ENCODE peak calls at places on chromosome 5, in six cellular contexts. W is HepG2, T is IMR-90, G is MM.1S, R is SK-N-SH, F is A549. L is an unnamed sample.

GRCh38 chr5:65034782-65035181 is 266.1 kb downstream of the CWC27 start:
- DNase-seq in W (no peak), T (no peak), G (no peak), R (no peak), F (no peak), L (no peak)

GRCh38 chr5:164504141-164504772 is 998.8 kb downstream of the MAT2B start:
- DNase-seq in W (peak; percentile 34), T (peak; percentile 69), G (peak; percentile 56), R (peak; percentile 21), F (peak; percentile 57), L (no peak)

GRCh38 chr5:126998201-126998631 is 32.1 kb downstream of the MARCHF3 start:
- DNase-seq in W (no peak), T (peak; percentile 63), G (peak; percentile 83), R (no peak), F (no peak), L (no peak)

GRCh38 chr5:175392236-175392635 is 51.7 kb downstream of the DRD1 start:
- DNase-seq in W (no peak), T (no peak), G (no peak), R (no peak), F (no peak), L (no peak)

GRCh38 chr5:152632380-152632779 is 227.3 kb upstream of the NMUR2 start:
- DNase-seq in W (no peak), T (no peak), G (no peak), R (no peak), F (no peak), L (no peak)

GRCh38 chr5:178602752-178603151 is 12.6 kb upstream of the COL23A1 start:
- DNase-seq in W (no peak), T (peak; percentile 72), G (no peak), R (no peak), F (no peak), L (no peak)

GRCh38 chr5:132074772-132075718 is 1.5 kb downstream of the CSF2 start:
- DNase-seq in W (no peak), T (no peak), G (peak; percentile 24), R (no peak), F (peak; percentile 14), L (no peak)

GRCh38 chr5:65695162-65695755 is 26.6 kb downstream of the SGTB start:
- DNase-seq in W (no peak), T (no peak), G (no peak), R (peak; percentile 62), F (no peak), L (no peak)

GRCh38 chr5:115306011-115306530 is 9.6 kb upstream of the CCDC112 start:
- DNase-seq in W (no peak), T (no peak), G (no peak), R (no peak), F (no peak), L (no peak)

GRCh38 chr5:30659417-30659816 is 534.1 kb upstream of the CDH6 start:
- DNase-seq in W (no peak), T (no peak), G (no peak), R (no peak), F (no peak), L (no peak)

GRCh38 chr5:178381921-178382688 is 149.5 kb upstream of the PHYKPL start:
- DNase-seq in W (no peak), T (no peak), G (no peak), R (no peak), F (no peak), L (no peak)

GRCh38 chr5:171975262-171975876 is 31.1 kb downstream of the FBXW11 start:
- DNase-seq in W (no peak), T (peak; percentile 49), G (no peak), R (no peak), F (no peak), L (no peak)

GRCh38 chr5:144203750-144204596 is 33.3 kb downstream of the KCTD16 start:
- DNase-seq in W (peak; percentile 42), T (peak; percentile 82), G (peak; percentile 62), R (peak; percentile 34), F (peak; percentile 79), L (no peak)

GRCh38 chr5:173772407-173773059 is 115.6 kb upstream of the CPEB4 start:
- DNase-seq in W (no peak), T (peak; percentile 55), G (no peak), R (no peak), F (no peak), L (no peak)

GRCh38 chr5:84870369-84870768 is 485.7 kb upstream of the EDIL3 start:
- DNase-seq in W (no peak), T (no peak), G (peak; percentile 14), R (no peak), F (no peak), L (no peak)

GRCh38 chr5:72611111-72611724 is 104.0 kb upstream of the ZNF366 start:
- DNase-seq in W (peak; percentile 43), T (peak; percentile 74), G (peak; percentile 51), R (peak; percentile 66), F (peak; percentile 74), L (no peak)

GRCh38 chr5:38467353-38468040 is 88.9 kb downstream of the LIFR start:
- DNase-seq in W (no peak), T (peak; percentile 56), G (no peak), R (no peak), F (no peak), L (no peak)

GRCh38 chr5:142248853-142249462 is 75.9 kb downstream of the SPRY4 start:
- DNase-seq in W (no peak), T (peak; percentile 12), G (no peak), R (no peak), F (no peak), L (no peak)

GRCh38 chr5:38548064-38548759 is 8.2 kb downstream of the LIFR start:
- DNase-seq in W (no peak), T (no peak), G (no peak), R (no peak), F (no peak), L (no peak)

GRCh38 chr5:77209495-77210090 is 887 bp upstream of the PDE8B start:
- DNase-seq in W (no peak), T (no peak), G (no peak), R (no peak), F (no peak), L (no peak)

GRCh38 chr5:169637856-169638190 is 748 bp downstream of the DOCK2 start:
- DNase-seq in W (no peak), T (no peak), G (peak; percentile 59), R (no peak), F (no peak), L (no peak)

GRCh38 chr5:58761418-58761817 is 178.5 kb downstream of the RAB3C start:
- DNase-seq in W (no peak), T (no peak), G (no peak), R (no peak), F (no peak), L (no peak)

GRCh38 chr5:150119421-150120061 is 33.2 kb upstream of the CSF1R start:
- DNase-seq in W (no peak), T (no peak), G (no peak), R (no peak), F (no peak), L (no peak)
- TF ChIP-seq CTCF in W (peak; percentile 8), T (no peak), G (no peak), R (no peak), F (no peak), L (no peak)

DNA sequence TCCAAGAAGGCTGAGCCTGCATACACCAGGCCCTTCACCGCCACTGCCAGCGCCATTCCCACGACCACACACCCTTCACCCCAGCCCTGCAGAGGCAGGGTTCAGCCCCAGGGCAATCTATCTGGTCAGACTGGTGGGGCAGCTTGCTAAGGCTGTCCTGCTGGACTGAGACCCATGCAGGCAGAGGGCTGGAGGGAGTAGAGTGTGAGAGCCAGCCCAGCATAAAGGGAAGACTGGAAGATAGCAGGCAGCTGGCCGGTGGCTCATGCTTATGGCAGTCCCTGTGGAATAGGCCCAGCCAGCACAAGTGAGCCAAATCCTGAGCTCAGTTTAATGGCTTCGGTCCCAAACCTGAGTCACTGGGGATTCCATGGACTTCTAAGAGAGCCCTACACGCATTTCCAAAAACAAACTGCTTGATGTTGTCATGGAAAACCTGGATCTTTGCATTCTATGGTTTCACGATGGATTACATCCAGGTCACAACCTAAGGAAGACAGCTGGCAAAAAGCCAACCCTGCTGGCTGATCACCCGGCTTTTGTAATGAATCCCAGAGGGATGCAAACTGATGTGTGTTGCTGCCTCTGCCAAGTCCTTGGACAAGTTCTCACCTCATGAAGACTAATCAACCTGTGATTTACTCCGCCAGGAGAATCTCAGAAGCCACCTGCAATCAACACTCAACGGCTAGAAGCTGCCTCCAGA is 143.7 kb downstream of the LHFPL2 start:
- DNase-seq in W (no peak), T (peak; percentile 100), G (no peak), R (peak; percentile 80), F (peak; percentile 47), L (peak; percentile 61)
- H3K4me2 ChIP-seq in W (no peak overlapping the region), T (peak overlapping the region; percentile 8), G (no peak overlapping the region), R (peak overlapping the region; percentile 62), F (peak overlapping the region; percentile 35), L (peak overlapping the region; percentile 36)

GRCh38 chr5:157198277-157199058 is 17.8 kb downstream of the ITK start:
- DNase-seq in W (no peak), T (no peak), G (no peak), R (no peak), F (no peak), L (no peak)
- H3K27ac ChIP-seq in W (no peak overlapping the region), T (no peak overlapping the region), G (no peak overlapping the region), R (no peak overlapping the region), F (no peak overlapping the region), L (no peak overlapping the region)

GRCh38 chr5:102916114-102916513 is 161.0 kb downstream of the PAM start:
- DNase-seq in W (no peak), T (peak; percentile 37), G (no peak), R (no peak), F (no peak), L (no peak)

GRCh38 chr5:102922839-102923477 is 167.9 kb downstream of the PAM start:
- DNase-seq in W (no peak), T (no peak), G (no peak), R (peak; percentile 41), F (no peak), L (no peak)

GRCh38 chr5:102922111-102922510 is 167.0 kb downstream of the PAM start:
- DNase-seq in W (no peak), T (no peak), G (no peak), R (no peak), F (no peak), L (no peak)

GRCh38 chr5:102921341-102922047 is 166.4 kb downstream of the PAM start:
- DNase-seq in W (no peak), T (peak; percentile 29), G (no peak), R (no peak), F (no peak), L (no peak)

DNA sequence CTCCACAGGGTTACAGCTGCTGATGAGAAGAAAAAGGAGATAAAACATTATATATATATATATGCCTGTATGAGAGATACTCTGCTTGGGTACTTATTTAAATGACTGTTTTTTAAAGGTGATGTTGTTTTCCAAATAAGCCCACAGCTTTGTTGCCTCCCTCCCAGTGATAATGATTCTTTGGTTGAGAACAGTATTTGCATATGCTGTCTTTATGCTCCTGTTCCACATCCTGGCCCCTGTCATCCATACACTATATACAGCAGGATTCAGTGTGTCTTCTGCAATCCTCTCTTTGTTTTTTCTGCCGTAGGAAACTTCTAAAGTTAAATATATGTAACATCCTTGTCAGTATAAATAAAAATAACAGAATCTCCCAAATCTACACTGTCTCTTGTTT is 164.1 kb downstream of the PAM start:
- DNase-seq in W (no peak), T (no peak), G (no peak), R (no peak), F (no peak), L (no peak)
- TF ChIP-seq CTCF in W (no peak), T (no peak), G (no peak), R (no peak), F (no peak), L (no peak)

GRCh38 chr5:14266686-14267085 is 123.5 kb downstream of the TRIO start:
- DNase-seq in W (no peak), T (no peak), G (no peak), R (no peak), F (no peak), L (no peak)
- H3K4me2 ChIP-seq in W (no peak overlapping the region), T (no peak overlapping the region), G (no peak overlapping the region), R (peak overlapping the region; percentile 63), F (peak overlapping the region; percentile 81), L (no peak overlapping the region)

L was measured in keratinocyte.